ENCODE peak calls at places on chromosomes 12 and 14, in five cellular contexts. M, F, S, A and D are unnamed samples.

GRCh38 chr12:55728185-55728931 is 451 bp downstream of the CD63 start:
- DNase-seq in M (peak), F (no peak), S (no peak), A (peak), D (no peak)

GRCh38 chr12:131637986-131638385 is 72.9 kb upstream of the SFSWAP start:
- DNase-seq in M (peak), F (no peak), S (no peak), A (no peak), D (no peak)

GRCh38 chr12:27618836-27619235 is 77.4 kb upstream of the REP15 start:
- DNase-seq in M (no peak), F (no peak), S (no peak), A (no peak), D (no peak)

GRCh38 chr12:29581641-29582040 is 84.2 kb upstream of the OVCH1 start:
- DNase-seq in M (no peak), F (no peak), S (no peak), A (no peak), D (no peak)

GRCh38 chr14:85538636-85539035 is 8.7 kb downstream of the FLRT2 start:
- DNase-seq in M (no peak), F (no peak), S (no peak), A (no peak), D (no peak)

GRCh38 chr14:103593577-103593976 is 30.8 kb downstream of the COA8 start:
- DNase-seq in M (no peak), F (peak), S (no peak), A (no peak), D (peak)

GRCh38 chr14:70724944-70725343 is 83.2 kb downstream of the TTC9 start:
- DNase-seq in M (no peak), F (no peak), S (no peak), A (no peak), D (no peak)

GRCh38 chr12:29662737-29663323 is 120.9 kb downstream of the TMTC1 start:
- DNase-seq in M (no peak), F (no peak), S (no peak), A (no peak), D (no peak)

GRCh38 chr12:7994731-7995205 is 37.7 kb upstream of the FOXJ2 start:
- DNase-seq in M (peak), F (no peak), S (no peak), A (no peak), D (no peak)

GRCh38 chr14:104967414-104968152 is 10.6 kb downstream of the AHNAK2 start:
- DNase-seq in M (no peak), F (no peak), S (no peak), A (peak), D (no peak)

GRCh38 chr14:69077841-69078240 is 75.1 kb downstream of the DCAF5 start:
- DNase-seq in M (no peak), F (no peak), S (no peak), A (no peak), D (no peak)

GRCh38 chr12:18139254-18139653 is 49.3 kb upstream of the RERGL start:
- DNase-seq in M (no peak), F (no peak), S (no peak), A (no peak), D (no peak)

GRCh38 chr14:78700236-78700635 is 530.1 kb downstream of the NRXN3 start:
- DNase-seq in M (no peak), F (no peak), S (no peak), A (no peak), D (no peak)

GRCh38 chr14:22375321-22375930 is 213.6 kb downstream of the DAD1 start:
- DNase-seq in M (peak), F (no peak), S (peak), A (peak), D (no peak)

GRCh38 chr12:48350249-48351021 is at the start of gene ZNF641:
- DNase-seq in M (peak), F (peak), S (peak), A (peak), D (peak)

GRCh38 chr14:79337761-79338160 is 873.5 kb downstream of the DIO2 start:
- DNase-seq in M (no peak), F (no peak), S (no peak), A (no peak), D (no peak)

GRCh38 chr12:14260011-14260993 is 105.2 kb upstream of the ATF7IP start:
- DNase-seq in M (peak), F (no peak), S (peak), A (no peak), D (no peak)

GRCh38 chr12:2457215-2458112 is 337.3 kb upstream of the FKBP4 start:
- DNase-seq in M (peak), F (no peak), S (no peak), A (no peak), D (no peak)

GRCh38 chr12:49538740-49539403 is at the start of gene KCNH3:
- DNase-seq in M (peak), F (peak), S (no peak), A (peak), D (peak)

GRCh38 chr12:666066-666465 is 2.8 kb upstream of the NINJ2 start:
- DNase-seq in M (no peak), F (no peak), S (no peak), A (no peak), D (no peak)

GRCh38 chr14:57933363-57933762 is 67.5 kb upstream of the SLC35F4 start:
- DNase-seq in M (no peak), F (no peak), S (no peak), A (no peak), D (no peak)

GRCh38 chr12:53096089-53096741 is 1.3 kb upstream of the IGFBP6 start:
- DNase-seq in M (no peak), F (no peak), S (no peak), A (no peak), D (no peak)

GRCh38 chr14:71266994-71267636 is 359.9 kb downstream of the PCNX1 start:
- DNase-seq in M (no peak), F (no peak), S (no peak), A (no peak), D (no peak)

GRCh38 chr14:97703006-97703760 is 906.0 kb downstream of the VRK1 start:
- DNase-seq in M (no peak), F (no peak), S (no peak), A (no peak), D (no peak)

GRCh38 chr12:109625131-109625559 is 51.6 kb downstream of the MVK start:
- DNase-seq in M (peak), F (no peak), S (no peak), A (peak), D (no peak)

GRCh38 chr12:8562310-8562709 is 21.6 kb upstream of the CLEC4E start:
- DNase-seq in M (peak), F (no peak), S (no peak), A (no peak), D (no peak)

GRCh38 chr12:26863515-26863914 is 30.5 kb upstream of the ITPR2 start:
- DNase-seq in M (no peak), F (no peak), S (no peak), A (no peak), D (no peak)

GRCh38 chr14:73728106-73729014 is 14.2 kb upstream of the PNMA1 start:
- DNase-seq in M (peak), F (peak), S (peak), A (peak), D (peak)

GRCh38 chr12:123089631-123090353 is 61.1 kb downstream of the PITPNM2 start:
- DNase-seq in M (peak), F (no peak), S (peak), A (no peak), D (no peak)

GRCh38 chr14:71206766-71207371 is 299.6 kb downstream of the PCNX1 start:
- DNase-seq in M (no peak), F (no peak), S (no peak), A (peak), D (no peak)

GRCh38 chr14:62269204-62269603 is 507.0 kb downstream of the SNAPC1 start:
- DNase-seq in M (no peak), F (no peak), S (no peak), A (no peak), D (no peak)

GRCh38 chr12:105060715-105061378 is 23.4 kb downstream of the ALDH1L2 start:
- DNase-seq in M (no peak), F (no peak), S (peak), A (no peak), D (no peak)

GRCh38 chr12:32049956-32050355 is 56.7 kb upstream of the BICD1 start:
- DNase-seq in M (no peak), F (no peak), S (no peak), A (no peak), D (no peak)

GRCh38 chr12:120529641-120530314 is 820 bp upstream of the COQ5 start:
- DNase-seq in M (no peak), F (no peak), S (peak), A (peak), D (no peak)

GRCh38 chr12:10213168-10214130 is 772 bp downstream of the GABARAPL1 start:
- DNase-seq in M (peak), F (peak), S (peak), A (peak), D (peak)

GRCh38 chr12:10212623-10213131 is at the start of gene GABARAPL1:
- DNase-seq in M (peak), F (peak), S (peak), A (peak), D (peak)

GRCh38 chr12:10210225-10210624 is 2.5 kb upstream of the GABARAPL1 start:
- DNase-seq in M (no peak), F (no peak), S (no peak), A (no peak), D (no peak)

GRCh38 chr12:10211101-10211974 is 1.3 kb upstream of the GABARAPL1 start:
- DNase-seq in M (no peak), F (no peak), S (no peak), A (no peak), D (no peak)

GRCh38 chr12:10211975-10212622 is 578 bp upstream of the GABARAPL1 start:
- DNase-seq in M (peak), F (peak), S (peak), A (peak), D (peak)
- TF ChIP-seq POLR2AphosphoS5 in M (peak), F (no peak), S (peak), A (no peak), D (no peak)

GRCh38 chr12:93254911-93255310 is 122.8 kb upstream of the NUDT4 start:
- DNase-seq in M (no peak), F (no peak), S (no peak), A (no peak), D (no peak)

GRCh38 chr12:93252221-93252620 is 125.5 kb upstream of the NUDT4 start:
- DNase-seq in M (no peak), F (no peak), S (no peak), A (no peak), D (no peak)

GRCh38 chr12:93261505-93262094 is 116.1 kb upstream of the NUDT4 start:
- DNase-seq in M (no peak), F (no peak), S (no peak), A (no peak), D (no peak)

DNA sequence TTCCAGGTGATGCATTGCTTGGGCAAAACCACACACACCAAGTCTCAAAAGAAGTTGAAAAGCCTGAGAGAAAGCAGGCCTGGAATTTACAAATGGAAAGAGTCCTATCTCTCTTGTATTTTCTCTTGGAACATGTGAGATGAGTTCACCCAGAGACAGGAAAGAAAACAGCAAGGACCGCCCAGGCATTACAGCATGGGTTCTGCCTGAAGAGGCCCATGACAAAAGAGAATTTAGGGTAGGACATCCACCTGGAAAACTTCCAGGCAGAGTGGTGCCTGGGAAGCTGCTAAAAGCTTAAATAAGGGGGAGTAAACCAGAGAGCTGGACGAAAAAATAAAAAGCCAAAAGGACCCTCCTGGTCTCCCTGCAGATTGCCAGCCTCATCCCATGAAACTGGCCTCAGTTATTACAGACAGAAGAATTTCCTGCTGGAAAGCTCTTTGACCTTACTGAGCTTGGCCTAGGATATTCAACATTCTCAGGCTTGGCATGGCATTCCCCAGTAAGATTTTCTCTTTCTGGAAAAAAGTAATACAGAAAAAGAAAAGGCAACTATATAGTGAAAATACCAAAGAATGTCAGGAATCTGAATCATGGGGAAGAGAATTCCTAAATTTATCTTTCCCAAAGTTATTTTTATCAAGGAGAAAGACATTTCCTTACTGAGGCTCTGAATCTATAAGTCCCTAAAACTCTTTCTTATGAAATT is 121.3 kb upstream of the NUDT4 start:
- DNase-seq in M (no peak), F (no peak), S (no peak), A (no peak), D (no peak)
- TF ChIP-seq TAF1 in M (no peak), F (no peak), S (no peak), A (no peak), D (no peak)

DNA sequence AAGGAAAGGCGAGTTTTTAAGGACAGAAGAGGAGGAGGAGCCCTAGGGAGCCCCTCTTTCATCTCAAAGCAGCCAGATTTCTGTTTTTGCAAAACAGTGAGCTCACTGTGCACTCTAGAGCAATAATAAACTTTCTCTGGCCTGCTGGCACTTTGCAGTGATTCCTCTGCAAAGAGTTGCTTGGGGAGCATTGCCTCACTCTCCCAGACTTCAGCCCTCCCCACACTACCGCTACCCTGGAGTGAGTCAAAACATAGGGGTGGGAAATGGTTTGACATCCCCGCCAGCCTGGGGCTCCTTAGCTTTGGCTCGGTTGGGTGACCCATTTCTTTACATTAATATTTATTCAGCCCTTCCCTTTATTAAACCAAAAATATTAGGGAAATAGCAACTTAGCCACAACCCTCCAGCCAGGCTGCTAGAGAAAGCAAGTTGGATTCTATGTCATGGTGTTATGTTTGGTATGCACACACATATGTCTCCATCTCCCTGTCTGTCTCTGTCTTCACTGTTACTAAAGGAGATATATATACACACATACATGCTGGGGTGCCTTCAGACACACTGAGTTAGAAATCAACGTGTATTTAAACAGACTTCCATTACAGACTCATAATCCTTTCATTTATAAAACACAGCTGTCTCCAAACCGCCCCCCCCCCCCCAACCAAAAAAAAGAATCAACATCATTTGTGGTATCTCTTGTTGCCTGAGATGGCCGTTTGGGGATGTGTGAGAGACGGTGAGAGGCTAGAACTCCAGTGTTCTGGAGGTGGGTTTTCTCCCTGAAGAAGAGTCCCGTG is 3.4 kb upstream of the IRF2BPL start:
- DNase-seq in M (no peak), F (no peak), S (no peak), A (no peak), D (no peak)
- TF ChIP-seq POLR2AphosphoS5 in M (no peak), F (no peak), S (no peak), A (no peak), D (no peak)

GRCh38 chr12:91985002-91985767 is 160.5 kb downstream of the BTG1 start:
- DNase-seq in M (no peak), F (no peak), S (no peak), A (no peak), D (no peak)
- TF ChIP-seq TAF1 in M (no peak), F (no peak), S (no peak), A (no peak), D (no peak)

DNA sequence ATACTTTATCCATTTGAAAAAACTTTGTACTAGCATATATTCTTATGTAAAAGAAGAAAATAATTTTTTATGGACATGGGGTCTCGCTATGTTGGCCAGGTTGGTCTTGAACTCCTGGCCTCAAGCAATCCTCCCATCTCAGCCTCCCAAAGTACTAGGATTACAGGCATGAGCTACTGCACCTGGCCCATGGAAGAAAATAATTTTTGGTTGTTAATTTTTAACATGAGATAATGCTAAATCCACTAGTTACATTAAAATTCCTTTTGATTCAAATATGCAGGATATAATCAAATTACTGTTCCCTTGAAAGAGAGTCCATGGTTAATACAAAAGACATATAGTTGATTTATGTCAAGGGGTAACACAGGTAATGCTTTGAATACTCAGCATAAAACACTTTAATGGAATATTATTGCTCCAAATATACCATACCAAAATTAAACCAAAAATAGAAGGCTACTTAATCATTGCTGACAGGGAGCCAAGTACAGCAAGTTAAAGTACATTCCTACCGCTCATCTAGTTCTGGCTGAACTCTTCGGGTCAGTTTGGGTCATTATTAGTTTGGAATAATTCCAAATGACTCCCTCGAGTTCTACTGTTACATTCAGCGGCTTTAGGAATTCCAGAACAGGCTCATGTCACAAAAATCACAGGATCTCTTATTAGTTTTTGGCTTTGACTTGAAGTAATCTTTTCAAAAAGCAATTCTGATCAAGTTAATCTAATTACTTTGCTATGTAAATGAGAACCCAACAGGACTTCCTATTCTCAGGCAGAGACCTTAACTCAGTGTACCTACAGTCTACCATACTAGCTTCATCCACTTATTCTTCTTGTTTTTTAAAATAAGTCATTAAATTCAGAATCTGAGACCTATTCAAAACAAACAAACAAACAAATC is 6.1 kb downstream of the SOS2 start:
- DNase-seq in M (no peak), F (no peak), S (peak), A (peak), D (no peak)
- TF ChIP-seq POLR2AphosphoS5 in M (no peak), F (no peak), S (no peak), A (peak), D (no peak)

GRCh38 chr14:63891148-63891964 is 38.6 kb downstream of the SYNE2 start:
- DNase-seq in M (no peak), F (no peak), S (no peak), A (no peak), D (no peak)
- TF ChIP-seq TAF1 in M (no peak), F (no peak), S (no peak), A (no peak), D (no peak)

GRCh38 chr12:71763682-71764379 is 9.2 kb downstream of the RAB21 start:
- DNase-seq in M (no peak), F (no peak), S (no peak), A (no peak), D (no peak)

GRCh38 chr12:71766202-71766601 is 11.5 kb downstream of the RAB21 start:
- DNase-seq in M (no peak), F (no peak), S (no peak), A (no peak), D (no peak)

GRCh38 chr12:71767183-71767582 is 12.5 kb downstream of the RAB21 start:
- DNase-seq in M (no peak), F (no peak), S (no peak), A (no peak), D (no peak)

GRCh38 chr12:71768900-71769299 is 14.2 kb downstream of the RAB21 start:
- DNase-seq in M (no peak), F (no peak), S (no peak), A (no peak), D (no peak)

DNA sequence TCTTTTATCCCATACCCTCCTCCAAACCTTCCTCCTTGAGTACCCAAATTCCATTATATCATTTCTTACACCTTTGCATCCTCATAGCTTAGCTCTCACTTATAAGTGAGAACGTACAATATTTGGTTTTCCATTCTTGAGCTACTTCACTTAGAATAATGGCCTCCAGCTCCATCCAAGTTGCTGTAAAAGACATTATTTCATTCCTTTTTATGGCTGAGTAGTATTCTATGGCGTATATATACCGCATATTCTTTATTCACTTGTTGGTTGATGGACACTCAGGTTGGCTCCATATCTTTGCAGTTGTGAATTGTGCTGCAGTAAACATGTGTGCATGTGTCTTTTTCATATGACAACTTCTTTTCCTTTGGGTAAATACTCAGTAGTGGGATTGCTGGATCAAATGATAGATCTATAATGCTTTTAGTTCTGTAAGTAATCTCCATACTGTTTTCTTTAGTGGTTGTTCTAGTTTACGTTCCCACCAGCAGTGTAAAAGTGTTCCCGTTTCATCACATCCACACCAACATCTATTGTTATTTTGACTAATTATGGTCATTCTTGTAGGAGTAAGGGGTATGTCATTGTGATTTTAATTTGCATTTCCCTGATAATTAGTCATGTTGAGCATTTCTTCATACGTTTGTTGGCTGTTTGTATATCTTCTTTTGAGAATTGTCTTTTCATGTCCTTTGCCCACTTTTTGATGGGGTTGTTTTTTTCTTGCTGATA is 10.1 kb downstream of the RAB21 start:
- DNase-seq in M (no peak), F (no peak), S (no peak), A (no peak), D (no peak)
- TF ChIP-seq POLR2AphosphoS5 in M (no peak), F (no peak), S (no peak), A (no peak), D (no peak)